ENCODE peak calls at places on chromosomes 6 and 20, in four cellular contexts. H, W, V and Q are unnamed samples.
A peak's percentile ranks its signal among the peaks of the same experiment; 100 is the strongest.

GRCh38 chr6:135498178-135498841 is 770 bp upstream of the AHI1 start:
- DNase-seq in H (peak; percentile 62), W (peak; percentile 76), V (peak; percentile 72), Q (peak; percentile 52)

GRCh38 chr6:13239530-13240455 is 88.5 kb downstream of the TBC1D7 start:
- DNase-seq in H (no peak), W (no peak), V (no peak), Q (no peak)

GRCh38 chr6:46129301-46129633 is 522 bp upstream of the ENPP4 start:
- DNase-seq in H (no peak), W (no peak), V (peak; percentile 29), Q (no peak)

GRCh38 chr6:48560408-48560807 is 449.4 kb upstream of the PTCHD4 start:
- DNase-seq in H (no peak), W (peak; percentile 11), V (no peak), Q (no peak)

GRCh38 chr6:44388135-44388487 is 605 bp downstream of the CDC5L start:
- DNase-seq in H (no peak), W (no peak), V (no peak), Q (no peak)

GRCh38 chr20:12699374-12700228 is 309.2 kb upstream of the SPTLC3 start:
- DNase-seq in H (no peak), W (no peak), V (no peak), Q (no peak)

GRCh38 chr6:40894962-40895799 is 143.8 kb downstream of the UNC5CL start:
- DNase-seq in H (peak; percentile 61), W (peak; percentile 19), V (no peak), Q (peak; percentile 15)

GRCh38 chr6:12595161-12595792 is 121.3 kb upstream of the PHACTR1 start:
- DNase-seq in H (no peak), W (no peak), V (no peak), Q (no peak)

GRCh38 chr6:13303668-13304017 is 24.7 kb downstream of the TBC1D7 start:
- DNase-seq in H (no peak), W (peak; percentile 32), V (no peak), Q (no peak)

GRCh38 chr6:152142116-152142515 is 334.6 kb downstream of the ESR1 start:
- DNase-seq in H (no peak), W (no peak), V (no peak), Q (no peak)

GRCh38 chr20:35151739-35152138 is 4.6 kb upstream of the EDEM2 start:
- DNase-seq in H (no peak), W (no peak), V (no peak), Q (no peak)

GRCh38 chr20:51460569-51461265 is 81.8 kb downstream of the NFATC2 start:
- DNase-seq in H (no peak), W (no peak), V (no peak), Q (no peak)

GRCh38 chr6:147621280-147621679 is 112.8 kb downstream of the SAMD5 start:
- DNase-seq in H (no peak), W (no peak), V (no peak), Q (no peak)

GRCh38 chr6:166688901-166689300 is 61.9 kb upstream of the RPS6KA2 start:
- DNase-seq in H (no peak), W (no peak), V (no peak), Q (no peak)

GRCh38 chr20:41352106-41352505 is 11.5 kb downstream of the LPIN3 start:
- DNase-seq in H (no peak), W (no peak), V (no peak), Q (no peak)

GRCh38 chr20:60038400-60038799 is 80.2 kb downstream of the CDH26 start:
- DNase-seq in H (no peak), W (no peak), V (no peak), Q (no peak)

GRCh38 chr6:82371799-82372508 is 8.3 kb downstream of the TPBG start:
- DNase-seq in H (no peak), W (no peak), V (no peak), Q (no peak)

GRCh38 chr6:78578430-78578829 is 288.9 kb upstream of the IRAK1BP1 start:
- DNase-seq in H (no peak), W (no peak), V (no peak), Q (no peak)

GRCh38 chr6:28267695-28268059 is 734 bp downstream of the ZSCAN26 start:
- DNase-seq in H (no peak), W (no peak), V (no peak), Q (no peak)

GRCh38 chr6:143283887-143284640 is 166.4 kb downstream of the ADAT2 start:
- DNase-seq in H (no peak), W (peak; percentile 72), V (no peak), Q (no peak)

GRCh38 chr20:25076201-25076600 is 5.7 kb downstream of the VSX1 start:
- DNase-seq in H (no peak), W (no peak), V (no peak), Q (no peak)

GRCh38 chr20:25079171-25079570 is 2.8 kb downstream of the VSX1 start:
- DNase-seq in H (no peak), W (no peak), V (no peak), Q (no peak)

GRCh38 chr20:25076731-25077609 is 5.0 kb downstream of the VSX1 start:
- DNase-seq in H (no peak), W (no peak), V (no peak), Q (no peak)

GRCh38 chr20:25078662-25079061 is 3.3 kb downstream of the VSX1 start:
- DNase-seq in H (no peak), W (no peak), V (no peak), Q (no peak)

DNA sequence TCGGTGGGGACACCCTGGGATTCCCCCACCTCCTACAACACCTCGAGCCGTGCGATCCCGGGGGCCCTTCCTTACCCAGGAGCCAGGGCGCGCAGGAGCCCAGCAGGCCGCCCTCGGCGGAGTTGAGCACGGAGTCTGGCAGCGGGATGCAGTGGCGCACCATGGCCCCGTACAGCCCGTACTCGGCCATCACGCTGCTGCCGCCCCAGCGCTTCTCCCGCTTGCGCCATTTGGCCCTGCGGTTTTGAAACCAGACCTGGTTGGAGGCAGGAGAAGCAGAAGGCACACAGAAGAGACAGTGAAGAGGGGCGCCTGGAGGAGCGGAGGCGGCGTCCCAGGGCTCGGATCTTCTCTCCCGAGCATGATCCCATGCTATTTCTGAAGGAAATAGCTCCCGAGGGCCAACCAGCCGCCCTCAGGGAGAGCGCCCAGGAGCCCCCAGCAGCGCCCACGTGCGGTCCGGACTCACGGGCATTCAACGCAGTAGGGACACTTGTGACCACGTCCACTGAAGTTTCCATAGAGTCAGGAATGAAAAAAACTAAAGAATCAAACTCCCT is 4.3 kb downstream of the VSX1 start:
- DNase-seq in H (no peak), W (no peak), V (no peak), Q (no peak)
- H3K4me3 ChIP-seq in H (peak overlapping the region; percentile 2), W (peak overlapping the region; percentile 0), V (no peak overlapping the region), Q (no peak overlapping the region)

GRCh38 chr6:110476046-110476849 is at the start of gene SLC22A16:
- DNase-seq in H (no peak), W (no peak), V (no peak), Q (no peak)
- H3K4me3 ChIP-seq in H (peak within 1 kb of the TSS; percentile 43), W (peak within 1 kb of the TSS; percentile 36), V (no peak within 1 kb of the TSS), Q (no peak within 1 kb of the TSS)

GRCh38 chr6:70831427-70831826 is 125.4 kb downstream of the B3GAT2 start:
- DNase-seq in H (no peak), W (no peak), V (no peak), Q (no peak)
- H3K4me3 ChIP-seq in H (no peak overlapping the region), W (no peak overlapping the region), V (no peak overlapping the region), Q (no peak overlapping the region)

GRCh38 chr20:63539092-63539430 is 1.9 kb upstream of the PTK6 start:
- DNase-seq in H (no peak), W (no peak), V (no peak), Q (no peak)

GRCh38 chr20:63541371-63541770 is 4.2 kb upstream of the PTK6 start:
- DNase-seq in H (no peak), W (no peak), V (no peak), Q (no peak)

GRCh38 chr20:63538204-63539091 is 1.3 kb upstream of the PTK6 start:
- DNase-seq in H (peak; percentile 91), W (no peak), V (peak; percentile 73), Q (no peak)

GRCh38 chr20:63540417-63541186 is 3.4 kb upstream of the PTK6 start:
- DNase-seq in H (no peak), W (no peak), V (no peak), Q (no peak)

GRCh38 chr20:63539441-63540370 is 2.5 kb upstream of the PTK6 start:
- DNase-seq in H (no peak), W (no peak), V (peak; percentile 5), Q (no peak)
- H3K4me3 ChIP-seq in H (no peak overlapping the region), W (no peak overlapping the region), V (no peak overlapping the region), Q (no peak overlapping the region)

DNA sequence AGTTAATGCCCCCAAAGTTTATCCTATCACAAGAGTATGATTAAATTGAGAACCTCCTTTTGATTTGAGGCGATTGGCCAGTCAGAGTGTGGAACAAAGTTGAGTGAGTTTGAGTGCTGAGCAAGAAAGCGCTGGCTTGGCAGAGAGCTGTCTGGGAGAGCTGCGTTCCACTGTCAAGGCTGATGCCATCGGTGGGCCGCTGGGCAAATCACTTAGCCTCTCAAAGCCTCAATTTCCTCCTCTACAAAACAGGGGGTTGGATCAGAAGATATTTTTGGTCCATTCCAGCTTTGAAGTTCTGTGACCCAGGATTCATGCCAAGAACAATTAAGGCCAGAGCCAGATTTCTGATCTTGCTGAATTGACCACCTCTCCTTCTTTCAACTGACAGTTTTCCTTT is 60.2 kb downstream of the TMEM242 start:
- DNase-seq in H (no peak), W (no peak), V (no peak), Q (no peak)
- H3K4me3 ChIP-seq in H (no peak overlapping the region), W (no peak overlapping the region), V (no peak overlapping the region), Q (no peak overlapping the region)

DNA sequence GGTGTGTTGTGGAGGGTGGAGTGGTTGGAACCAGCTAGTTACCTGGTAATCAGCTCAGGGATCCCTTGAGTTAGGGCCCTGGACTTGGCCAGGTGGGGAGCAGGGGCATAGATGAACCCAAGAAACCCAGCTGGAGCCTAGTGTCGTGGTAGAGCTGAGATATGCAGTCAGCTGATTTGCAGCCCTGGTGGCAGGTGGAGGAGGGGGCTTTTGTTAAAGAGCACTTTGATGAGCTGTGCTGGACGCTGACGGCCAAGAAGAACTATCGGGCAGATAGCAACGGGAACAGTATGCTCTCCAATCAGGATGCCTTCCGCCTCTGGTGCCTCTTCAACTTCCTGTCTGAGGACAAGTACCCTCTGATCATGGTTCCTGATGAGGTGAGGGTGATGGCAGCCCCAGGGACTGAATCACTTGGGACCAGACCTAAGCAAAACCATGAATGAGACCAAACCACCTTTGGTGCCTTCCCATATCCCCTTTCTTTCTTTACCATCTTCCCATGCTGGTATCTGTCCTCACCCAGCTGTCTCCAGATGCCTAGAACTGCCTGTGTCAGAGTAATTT is 12.7 kb downstream of the DEF6 start:
- DNase-seq in H (no peak), W (no peak), V (peak; percentile 32), Q (no peak)
- H3K4me3 ChIP-seq in H (no peak overlapping the region), W (no peak overlapping the region), V (peak overlapping the region; percentile 42), Q (no peak overlapping the region)